ENCODE peak calls at places on chromosomes 3 and 15, in six cellular contexts. B is tibial artery, T is breast epithelium, Y is A549, E is left lung, H is psoas muscle. W is an unnamed sample.

GRCh38 chr3:66407281-66408218 is 93.3 kb downstream of the LRIG1 start:
- DNase-seq in H (peak; percentile 78), T (peak; percentile 69), B (peak; percentile 59), E (peak; percentile 91), Y (peak; percentile 29), W (peak; percentile 39)

GRCh38 chr3:1421577-1421976 is 328.8 kb downstream of the CNTN6 start:
- DNase-seq in Y (no peak), H (no peak), T (no peak), E (no peak), B (no peak), W (no peak)

GRCh38 chr3:38609386-38610111 is 39.9 kb downstream of the SCN5A start:
- DNase-seq in E (no peak), T (no peak), B (no peak), Y (no peak), H (no peak), W (no peak)

GRCh38 chr15:77002954-77003912 is 8.3 kb downstream of the PSTPIP1 start:
- DNase-seq in E (peak; percentile 89), T (no peak), Y (no peak), B (peak; percentile 77), H (peak; percentile 47), W (no peak)

GRCh38 chr3:141686477-141687280 is 51.4 kb upstream of the RNF7 start:
- DNase-seq in T (no peak), E (no peak), Y (peak; percentile 4), H (peak; percentile 67), B (peak; percentile 60), W (peak; percentile 92)

GRCh38 chr15:70266412-70267089 is 168.8 kb upstream of the TLE3 start:
- DNase-seq in H (peak; percentile 81), T (no peak), E (peak; percentile 91), Y (no peak), B (peak; percentile 90), W (no peak)

GRCh38 chr3:191414732-191415131 is 46.2 kb upstream of the PYDC2 start:
- DNase-seq in E (no peak), T (no peak), Y (no peak), B (no peak), H (no peak), W (no peak)

GRCh38 chr3:85697156-85697555 is 738.4 kb downstream of the CADM2 start:
- DNase-seq in B (no peak), T (no peak), E (no peak), Y (no peak), H (no peak), W (no peak)

GRCh38 chr3:61574854-61575253 is 13.5 kb downstream of the PTPRG start:
- DNase-seq in H (peak; percentile 46), Y (no peak), T (no peak), B (peak; percentile 48), E (no peak), W (no peak)

GRCh38 chr3:58521002-58521670 is 15.9 kb downstream of the ACOX2 start:
- DNase-seq in H (no peak), B (no peak), Y (no peak), T (no peak), E (no peak), W (peak; percentile 49)

GRCh38 chr3:126818696-126819095 is 114.7 kb downstream of the CHCHD6 start:
- DNase-seq in E (no peak), Y (no peak), T (no peak), B (no peak), H (no peak), W (no peak)

GRCh38 chr3:177057768-177058167 is 139.5 kb downstream of the TBL1XR1 start:
- DNase-seq in E (no peak), H (no peak), T (no peak), B (no peak), Y (no peak), W (peak; percentile 87)

GRCh38 chr3:39414421-39414907 is 7.9 kb downstream of the RPSA start:
- DNase-seq in E (no peak), Y (peak; percentile 22), H (no peak), T (no peak), B (no peak), W (peak; percentile 24)

GRCh38 chr3:112032377-112032776 is 2.2 kb upstream of the TMPRSS7 start:
- DNase-seq in H (no peak), T (no peak), Y (no peak), B (no peak), E (no peak), W (no peak)

GRCh38 chr3:128273116-128273840 is 120.0 kb downstream of the EEFSEC start:
- DNase-seq in T (no peak), E (no peak), H (no peak), Y (no peak), B (no peak), W (no peak)

GRCh38 chr3:30611613-30612421 is 5.4 kb downstream of the TGFBR2 start:
- DNase-seq in Y (peak; percentile 73), H (no peak), E (no peak), T (no peak), B (no peak), W (no peak)

GRCh38 chr15:99176757-99177156 is 71.9 kb downstream of the SYNM start:
- DNase-seq in H (no peak), B (no peak), Y (no peak), T (no peak), E (no peak), W (peak; percentile 27)

GRCh38 chr15:99172989-99173388 is 68.1 kb downstream of the SYNM start:
- DNase-seq in H (no peak), Y (no peak), T (no peak), B (no peak), E (no peak), W (no peak)

GRCh38 chr15:99172171-99172570 is 67.3 kb downstream of the SYNM start:
- DNase-seq in B (no peak), T (no peak), Y (no peak), H (no peak), E (no peak), W (no peak)

GRCh38 chr15:99174989-99175388 is 70.1 kb downstream of the SYNM start:
- DNase-seq in Y (no peak), T (no peak), E (no peak), B (no peak), H (no peak), W (no peak)

DNA sequence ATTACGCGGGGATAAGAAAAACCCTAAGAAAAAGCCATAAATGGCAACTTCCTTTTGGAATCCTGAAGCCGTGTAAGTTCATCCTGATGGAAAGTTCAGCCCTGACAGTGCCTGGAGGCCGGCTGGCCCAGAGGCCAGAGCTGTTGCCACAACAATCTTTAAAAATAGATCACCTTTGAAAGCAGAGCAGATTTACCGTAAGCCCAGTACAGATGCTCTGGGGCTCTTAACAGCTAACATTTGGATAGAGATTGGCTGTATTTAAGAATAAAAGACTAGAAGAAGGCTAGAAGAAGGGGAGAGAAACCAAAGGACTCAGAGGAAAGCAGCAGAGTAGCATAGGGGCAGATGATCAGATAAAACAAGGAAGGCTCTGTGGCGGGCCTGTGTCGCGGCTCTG is 69.7 kb downstream of the SYNM start:
- DNase-seq in B (no peak), Y (no peak), E (no peak), T (no peak), H (no peak), W (no peak)
- H3K27ac ChIP-seq in B (peak overlapping the region; percentile 92), Y (no peak overlapping the region), E (no peak overlapping the region), T (peak overlapping the region; percentile 86), H (peak overlapping the region; percentile 94), W (no peak overlapping the region)

GRCh38 chr3:172260381-172260780 is 187.9 kb downstream of the GHSR start:
- DNase-seq in T (no peak), H (no peak), E (no peak), B (no peak), Y (no peak), W (no peak)
- H3K4me3 ChIP-seq in T (no peak overlapping the region), H (no peak overlapping the region), E (no peak overlapping the region), B (no peak overlapping the region), Y (no peak overlapping the region), W (no peak overlapping the region)

GRCh38 chr3:189166334-189166733 is 5.4 kb upstream of the TPRG1 start:
- DNase-seq in E (no peak), B (no peak), H (no peak), Y (no peak), T (no peak), W (no peak)

GRCh38 chr3:189167027-189167766 is 4.6 kb upstream of the TPRG1 start:
- DNase-seq in H (no peak), T (no peak), E (no peak), B (no peak), Y (peak; percentile 14), W (no peak)

GRCh38 chr3:189160519-189161309 is 11.1 kb upstream of the TPRG1 start:
- DNase-seq in H (no peak), T (no peak), Y (no peak), B (no peak), E (no peak), W (no peak)

GRCh38 chr3:189168711-189169110 is 3.1 kb upstream of the TPRG1 start:
- DNase-seq in B (no peak), T (no peak), Y (no peak), H (no peak), E (no peak), W (no peak)

DNA sequence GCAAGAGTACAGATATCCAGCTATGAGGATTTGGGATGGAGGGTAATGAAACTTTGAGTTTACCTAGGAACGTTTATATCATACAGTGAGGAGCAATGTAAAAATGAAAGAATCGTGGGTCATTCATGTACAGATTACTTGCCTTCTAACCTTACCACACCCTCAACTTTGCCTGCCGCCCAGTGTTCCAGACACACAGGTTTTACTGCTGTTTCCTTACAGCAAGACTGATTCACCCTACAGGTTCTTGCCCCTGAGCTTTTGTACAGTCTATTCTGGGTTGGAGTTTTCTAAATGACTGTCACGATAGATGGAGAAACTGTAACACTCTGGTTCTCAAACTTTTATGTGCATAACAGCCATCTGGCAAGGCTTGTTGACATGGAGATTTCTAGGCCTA is 6.7 kb upstream of the TPRG1 start:
- DNase-seq in Y (no peak), E (no peak), B (no peak), T (no peak), H (no peak), W (no peak)
- H3K27ac ChIP-seq in Y (no peak overlapping the region), E (no peak overlapping the region), B (no peak overlapping the region), T (no peak overlapping the region), H (no peak overlapping the region), W (no peak overlapping the region)

GRCh38 chr15:31228980-31229826 is 97.4 kb upstream of the KLF13 start:
- DNase-seq in B (no peak), H (no peak), E (peak; percentile 88), Y (peak; percentile 47), T (no peak), W (no peak)

GRCh38 chr15:31225356-31225955 is 101.2 kb upstream of the KLF13 start:
- DNase-seq in B (no peak), E (peak; percentile 54), Y (no peak), T (no peak), H (no peak), W (no peak)

GRCh38 chr15:31227235-31227634 is 99.4 kb upstream of the KLF13 start:
- DNase-seq in B (no peak), Y (no peak), T (no peak), H (no peak), E (no peak), W (no peak)

GRCh38 chr15:31226011-31226410 is 100.6 kb upstream of the KLF13 start:
- DNase-seq in B (no peak), H (no peak), E (peak; percentile 1), Y (peak; percentile 14), T (no peak), W (no peak)

DNA sequence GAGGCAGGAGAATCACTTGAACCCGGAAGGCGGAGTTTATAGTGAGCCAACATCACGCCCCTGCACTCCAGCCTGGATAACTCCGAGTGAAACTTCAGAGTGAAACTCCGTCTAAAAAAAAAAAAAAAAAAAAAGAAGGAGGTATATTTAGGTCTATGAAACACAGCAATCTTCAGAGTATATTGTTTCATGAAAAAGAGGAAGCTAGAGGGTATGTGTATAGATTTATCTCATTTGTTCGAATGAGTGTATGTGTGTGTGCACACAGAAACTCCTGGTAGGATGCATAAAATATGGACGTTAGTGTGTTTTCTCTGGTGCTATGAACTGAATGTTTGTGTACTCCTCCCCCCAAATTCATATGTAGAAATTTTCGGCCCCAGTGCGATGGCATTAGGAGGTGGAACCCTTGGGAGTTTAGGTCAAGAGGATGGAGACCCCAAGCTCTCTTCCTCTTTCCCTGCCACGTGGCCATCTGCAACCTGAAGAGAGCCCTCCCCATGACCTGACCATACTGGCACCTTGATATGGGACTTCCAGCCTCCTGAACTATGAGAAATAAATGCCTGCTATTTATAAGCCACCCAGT is 98.6 kb upstream of the KLF13 start:
- DNase-seq in E (peak; percentile 12), T (no peak), H (no peak), B (no peak), Y (no peak), W (no peak)
- H3K4me3 ChIP-seq in E (peak overlapping the region; percentile 28), T (no peak overlapping the region), H (no peak overlapping the region), B (no peak overlapping the region), Y (no peak overlapping the region), W (no peak overlapping the region)

W was measured in SJCRH30.